ENCODE peak calls at places on chromosomes 16 and 17, in six cellular contexts. A is H1, J is ovary, T is gastrocnemius medialis, R is A549, X is stomach. E is an unnamed sample.

GRCh38 chr16:81770008-81770407 is 9.1 kb upstream of the PLCG2 start:
- DNase-seq in X (no peak), R (no peak), A (no peak), T (no peak), J (no peak), E (no peak)

GRCh38 chr17:10265100-10265810 is 66.8 kb upstream of the GAS7 start:
- DNase-seq in T (no peak), J (no peak), X (no peak), R (no peak), A (no peak), E (no peak)

GRCh38 chr17:38719943-38720641 is 10.0 kb upstream of the CISD3 start:
- DNase-seq in T (no peak), J (no peak), X (no peak), A (peak), R (no peak), E (no peak)

GRCh38 chr16:56734429-56734828 is 4.5 kb downstream of the NUP93 start:
- DNase-seq in T (no peak), X (no peak), R (no peak), J (no peak), A (no peak), E (no peak)

GRCh38 chr17:43670645-43671074 is 8.9 kb upstream of the MEOX1 start:
- DNase-seq in A (no peak), X (no peak), R (no peak), J (no peak), T (no peak), E (no peak)

GRCh38 chr17:44556114-44556853 is 1.0 kb upstream of the FZD2 start:
- DNase-seq in J (peak), R (peak), T (no peak), X (peak), A (peak), E (no peak)

GRCh38 chr16:88804552-88805339 is 1.2 kb downstream of the CDT1 start:
- DNase-seq in A (no peak), X (no peak), R (no peak), T (no peak), J (peak), E (no peak)

GRCh38 chr17:62832405-62832804 is 24.3 kb upstream of the MARCHF10 start:
- DNase-seq in A (no peak), T (no peak), R (no peak), J (no peak), X (no peak), E (no peak)

GRCh38 chr16:51242281-51242994 is 91.4 kb upstream of the SALL1 start:
- DNase-seq in R (no peak), J (no peak), X (no peak), T (no peak), A (no peak), E (no peak)

GRCh38 chr16:57574086-57574485 is 31.6 kb downstream of the ADGRG5 start:
- DNase-seq in J (no peak), T (no peak), R (no peak), A (no peak), X (no peak), E (no peak)

GRCh38 chr17:30091166-30091670 is 25.4 kb upstream of the NSRP1 start:
- DNase-seq in T (no peak), A (no peak), X (no peak), R (no peak), J (no peak), E (no peak)

GRCh38 chr17:81322271-81323082 is 27.4 kb upstream of the SLC38A10 start:
- DNase-seq in R (peak), X (no peak), J (no peak), A (peak), T (no peak), E (peak)

GRCh38 chr16:24541534-24541933 is 2.2 kb downstream of the RBBP6 start:
- DNase-seq in X (no peak), J (no peak), T (no peak), R (no peak), A (no peak), E (no peak)

GRCh38 chr16:58937661-58938060 is 203.5 kb upstream of the GOT2 start:
- DNase-seq in A (no peak), J (no peak), X (no peak), T (no peak), R (no peak), E (no peak)

GRCh38 chr17:2388705-2389099 is 12.2 kb downstream of the MNT start:
- DNase-seq in R (peak), J (peak), A (no peak), T (no peak), X (no peak), E (no peak)

DNA sequence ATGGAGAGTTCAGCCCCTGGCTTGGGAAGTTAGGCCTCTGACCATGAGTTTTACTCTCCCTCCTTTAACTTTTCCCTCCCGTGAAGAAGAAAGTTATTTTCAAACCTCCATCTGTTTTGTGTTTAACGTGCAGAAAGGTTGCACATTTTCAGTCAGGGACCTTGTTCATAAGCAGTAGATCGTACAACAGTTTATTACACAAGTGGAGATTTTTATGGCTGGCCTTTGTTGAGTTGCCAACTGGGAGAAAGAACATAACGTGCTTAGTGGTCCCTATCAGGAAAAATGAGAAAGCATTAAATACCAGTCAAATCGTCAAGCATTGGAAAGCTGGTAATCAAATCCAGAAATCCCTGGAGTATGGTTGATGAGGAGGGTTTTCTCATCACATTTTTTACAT is 117.9 kb upstream of the MYOCD start:
- DNase-seq in J (no peak), T (no peak), X (no peak), A (no peak), R (no peak), E (no peak)
- H3K27ac ChIP-seq in J (no peak), T (no peak), X (no peak), A (no peak), R (no peak), E (no peak)

DNA sequence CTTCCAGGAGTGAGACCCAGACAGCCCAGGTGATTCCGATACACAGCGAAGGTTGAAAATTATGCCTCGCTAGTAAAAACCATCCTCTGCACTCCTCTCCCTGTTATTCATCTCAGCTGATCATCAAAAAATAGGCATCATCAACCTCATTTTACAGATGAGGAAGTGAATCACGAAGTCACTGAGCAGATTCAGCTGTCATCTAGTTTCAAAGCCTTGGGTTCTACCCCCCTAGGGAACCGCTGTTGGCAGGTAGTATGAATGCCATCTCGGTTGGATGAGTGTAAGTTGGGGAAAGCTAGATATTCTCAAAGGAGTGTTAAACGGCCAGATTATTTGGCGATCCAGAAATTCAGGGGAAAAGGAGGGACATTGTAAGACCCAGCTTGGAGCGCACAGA is 2.0 kb downstream of the CRYM start:
- DNase-seq in A (peak), R (no peak), J (no peak), X (no peak), T (no peak), E (no peak)
- H3K4me3 ChIP-seq in A (no peak), R (no peak), J (no peak), X (no peak), T (no peak), E (no peak)

GRCh38 chr17:74971069-74971841 is 1.3 kb downstream of the HID1 start:
- DNase-seq in J (no peak), A (no peak), X (no peak), T (no peak), R (no peak), E (no peak)
- TF ChIP-seq POLR2A in J (no peak), A (no peak), X (no peak), T (no peak), R (no peak), E (no peak)

GRCh38 chr16:61948414-61948813 is 87.8 kb downstream of the CDH8 start:
- DNase-seq in A (no peak), T (no peak), R (no peak), X (no peak), J (no peak), E (no peak)

DNA sequence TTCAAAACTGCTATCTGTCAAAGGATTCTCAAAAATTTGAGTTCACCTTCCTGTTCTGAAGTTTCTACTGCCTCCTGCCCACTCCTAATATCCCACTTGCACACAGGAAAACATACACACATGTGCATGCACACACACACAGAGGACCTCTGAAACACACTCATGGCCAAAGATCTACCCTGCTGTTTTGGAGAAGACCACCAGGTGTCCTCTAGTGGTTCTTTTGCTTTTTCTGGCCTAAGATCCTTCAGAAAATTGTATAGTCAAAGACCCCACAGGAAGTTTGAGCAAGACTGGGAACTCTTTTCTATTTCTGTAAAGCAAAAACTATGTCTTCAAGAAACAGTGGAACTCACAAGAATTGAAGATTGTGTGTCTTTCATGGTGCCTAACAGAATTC is 90.2 kb downstream of the CDH8 start:
- DNase-seq in X (no peak), J (no peak), R (no peak), A (no peak), T (no peak), E (no peak)
- H3K27ac ChIP-seq in X (no peak), J (no peak), R (no peak), A (no peak), T (no peak), E (no peak)

GRCh38 chr17:7588553-7589203 is 1.2 kb downstream of the SOX15 start:
- DNase-seq in X (no peak), A (no peak), J (no peak), R (no peak), T (no peak), E (no peak)

GRCh38 chr17:7587831-7588230 is 2.1 kb downstream of the SOX15 start:
- DNase-seq in J (no peak), X (no peak), T (no peak), R (no peak), A (no peak), E (no peak)

GRCh38 chr17:7589204-7589868 is 558 bp downstream of the SOX15 start:
- DNase-seq in R (peak), X (peak), T (peak), A (peak), J (peak), E (peak)

GRCh38 chr17:7587420-7587786 is 2.5 kb downstream of the SOX15 start:
- DNase-seq in X (no peak), T (no peak), A (no peak), R (no peak), J (no peak), E (no peak)

DNA sequence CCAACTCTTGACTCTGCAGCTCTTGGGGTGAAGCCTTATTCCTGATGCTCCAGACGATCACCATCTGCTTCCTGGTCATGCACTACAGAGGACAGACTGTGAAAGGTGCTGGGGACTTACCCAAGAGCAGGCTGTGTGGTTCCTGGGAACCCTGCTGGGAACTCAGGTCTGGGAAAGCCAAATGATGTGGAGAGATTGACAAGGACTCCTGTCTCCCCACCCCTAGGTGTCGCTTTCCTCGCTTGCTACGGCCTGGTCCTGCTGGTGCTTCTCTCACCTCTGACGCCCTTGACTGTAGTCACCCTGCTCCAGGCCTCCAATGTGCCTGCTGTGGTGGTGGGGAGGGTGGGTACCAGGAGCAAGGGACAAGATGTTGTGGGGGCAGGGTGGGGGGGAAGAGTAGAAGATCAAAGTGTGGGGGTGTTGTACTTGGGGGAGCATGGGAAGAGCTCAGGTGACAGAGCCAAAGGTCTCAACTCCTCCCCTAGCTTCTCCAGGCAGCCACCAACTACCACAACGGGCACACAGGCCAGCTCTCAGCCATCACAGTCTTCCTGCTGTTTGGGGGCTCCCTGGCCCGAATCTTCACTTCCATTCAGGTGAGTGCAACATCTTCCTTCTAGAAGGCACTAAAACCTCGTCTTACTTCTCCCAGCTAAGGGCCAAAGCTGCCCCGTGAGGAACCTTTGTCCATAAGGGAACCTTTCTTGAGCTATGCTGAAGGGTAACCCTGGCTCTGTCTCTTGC is 3.0 kb downstream of the SOX15 start:
- DNase-seq in T (no peak), A (peak), R (peak), J (no peak), X (peak), E (no peak)
- H3K4me3 ChIP-seq in T (no peak), A (no peak), R (no peak), J (no peak), X (no peak), E (no peak)

DNA sequence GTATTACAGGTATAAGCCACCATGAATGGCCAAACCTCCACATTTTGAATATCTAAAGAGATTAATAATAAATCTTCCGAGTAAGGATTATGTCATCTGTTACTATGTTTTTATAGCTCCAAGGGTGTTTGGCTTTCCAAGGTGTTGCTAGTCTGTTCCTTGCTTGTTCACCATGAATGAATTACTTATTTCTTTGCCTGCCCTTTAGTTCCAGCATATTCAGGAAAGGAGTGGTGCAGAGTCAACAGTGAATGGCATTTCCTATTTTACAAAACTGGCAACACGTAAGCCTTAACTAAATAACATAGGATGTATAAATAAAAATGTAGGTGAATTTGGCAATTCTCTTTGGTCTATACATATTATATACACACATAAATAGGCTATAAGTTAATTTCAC is 70.3 kb downstream of the MYO1D start:
- DNase-seq in A (no peak), J (no peak), T (no peak), R (peak), X (no peak), E (no peak)
- TF ChIP-seq POLR2A in A (no peak), J (no peak), T (no peak), R (no peak), X (no peak), E (no peak)

GRCh38 chr17:57894848-57895247 is 45.0 kb upstream of the MRPS23 start:
- DNase-seq in J (no peak), T (no peak), R (no peak), A (no peak), X (no peak), E (no peak)

GRCh38 chr17:57892820-57893595 is 43.2 kb upstream of the MRPS23 start:
- DNase-seq in T (peak), J (peak), X (peak), A (peak), R (peak), E (peak)

GRCh38 chr17:57890857-57891232 is 41.0 kb upstream of the MRPS23 start:
- DNase-seq in R (no peak), X (no peak), J (no peak), A (no peak), T (peak), E (peak)

GRCh38 chr17:57889892-57890856 is 40.3 kb upstream of the MRPS23 start:
- DNase-seq in R (peak), T (peak), J (peak), A (no peak), X (peak), E (peak)

DNA sequence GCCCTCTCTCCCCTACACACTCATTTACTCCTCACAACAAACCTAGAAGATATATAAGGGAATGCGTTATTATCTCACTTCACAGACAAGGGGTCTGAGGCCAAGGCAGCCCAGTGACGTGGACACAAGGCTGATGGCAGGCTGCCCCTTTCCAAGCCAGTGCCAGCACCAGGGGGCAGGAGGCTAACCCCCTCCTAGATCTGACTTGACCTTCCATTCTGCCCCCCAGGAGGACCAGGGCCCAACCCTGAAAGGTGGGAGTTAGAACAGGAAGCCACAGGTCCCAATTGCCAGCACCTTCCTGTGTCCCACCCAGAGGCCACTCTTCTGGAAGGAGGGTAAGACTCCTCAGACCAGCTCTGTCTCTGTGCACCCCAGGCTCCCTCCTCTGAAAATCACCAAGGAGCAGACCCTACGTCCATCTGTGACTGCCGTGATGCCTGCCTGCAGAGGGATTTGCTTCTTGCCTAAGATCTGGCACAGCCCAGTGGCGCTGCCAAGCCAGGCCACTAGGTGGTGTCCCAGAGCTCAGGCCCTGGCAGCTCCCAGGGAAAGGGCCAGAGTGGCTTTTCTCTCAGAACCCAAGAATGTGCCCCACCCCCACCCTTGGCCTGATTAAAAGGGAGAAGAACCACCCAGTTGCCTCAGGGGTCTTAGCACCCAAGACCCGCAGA is 42.4 kb upstream of the MRPS23 start:
- DNase-seq in A (peak), R (peak), X (peak), J (peak), T (peak), E (peak)
- H3K27ac ChIP-seq in A (peak), R (peak), X (peak), J (peak), T (peak), E (peak)